ENCODE peak calls at places on chromosomes 2 and 18, in eight cellular contexts. F is A549; R is T follicular helper cell; U is transverse colon; Z is cerebellar cortex; H is GM13977; O is H9; B is CD8-positive, alpha-beta T cell. P is an unnamed sample.

GRCh38 chr2:199018826-199019225 is 438.9 kb downstream of the SATB2 start:
- DNase-seq in F (no peak), R (no peak), U (no peak), Z (no peak), H (no peak), O (no peak), B (no peak), P (no peak)

GRCh38 chr2:27730249-27730648 is 41.3 kb upstream of the MRPL33 start:
- DNase-seq in F (no peak), R (no peak), U (no peak), Z (no peak), H (no peak), O (no peak), B (no peak), P (no peak)

GRCh38 chr2:189421644-189422043 is 19.6 kb upstream of the WDR75 start:
- DNase-seq in F (peak), R (no peak), U (no peak), Z (no peak), H (no peak), O (no peak), B (no peak), P (no peak)

GRCh38 chr2:97706112-97706511 is 7.3 kb upstream of the ZAP70 start:
- DNase-seq in F (no peak), R (no peak), U (no peak), Z (no peak), H (no peak), O (peak), B (no peak), P (no peak)

GRCh38 chr2:157890960-157891629 is 15.0 kb upstream of the ACVR1 start:
- DNase-seq in F (no peak), R (no peak), U (no peak), Z (no peak), H (no peak), O (no peak), B (no peak), P (no peak)

GRCh38 chr18:59029663-59030421 is 109.8 kb upstream of the SEC11C start:
- DNase-seq in F (no peak), R (no peak), U (no peak), Z (peak), H (no peak), O (no peak), B (no peak), P (no peak)

GRCh38 chr2:186575302-186575701 is 14.6 kb upstream of the ITGAV start:
- DNase-seq in F (peak), R (no peak), U (no peak), Z (peak), H (no peak), O (no peak), B (no peak), P (peak)

GRCh38 chr2:238573065-238573778 is 146.5 kb downstream of the ASB1 start:
- DNase-seq in F (peak), R (no peak), U (no peak), Z (no peak), H (peak), O (peak), B (no peak), P (peak)

GRCh38 chr18:59493019-59493418 is 134.0 kb upstream of the LMAN1 start:
- DNase-seq in F (no peak), R (no peak), U (no peak), Z (no peak), H (no peak), O (no peak), B (no peak), P (no peak)

GRCh38 chr2:219459460-219460311 is 25.0 kb downstream of the SPEG start:
- DNase-seq in F (peak), R (no peak), U (peak), Z (peak), H (peak), O (peak), B (peak), P (peak)

GRCh38 chr2:10536569-10537133 is 88.5 kb upstream of the ODC1 start:
- DNase-seq in F (peak), R (no peak), U (no peak), Z (no peak), H (no peak), O (no peak), B (no peak), P (peak)

GRCh38 chr2:99067871-99068270 is 73.6 kb upstream of the C2orf15 start:
- DNase-seq in F (no peak), R (no peak), U (no peak), Z (no peak), H (no peak), O (no peak), B (no peak), P (peak)

GRCh38 chr2:46284812-46285211 is 12.4 kb upstream of the EPAS1 start:
- DNase-seq in F (no peak), R (no peak), U (no peak), Z (no peak), H (no peak), O (no peak), B (no peak), P (no peak)

GRCh38 chr2:241039416-241039815 is 41.0 kb downstream of the SNED1 start:
- DNase-seq in F (no peak), R (no peak), U (no peak), Z (no peak), H (no peak), O (no peak), B (no peak), P (no peak)

GRCh38 chr2:37568565-37568964 is 102.9 kb downstream of the CDC42EP3 start:
- DNase-seq in F (no peak), R (no peak), U (no peak), Z (no peak), H (no peak), O (no peak), B (no peak), P (no peak)

GRCh38 chr18:10441472-10441871 is 13.0 kb upstream of the APCDD1 start:
- DNase-seq in F (no peak), R (no peak), U (no peak), Z (no peak), H (no peak), O (no peak), B (no peak), P (no peak)

GRCh38 chr18:44170208-44170880 is 510.3 kb upstream of the SETBP1 start:
- DNase-seq in F (no peak), R (no peak), U (no peak), Z (no peak), H (no peak), O (no peak), B (no peak), P (no peak)

GRCh38 chr2:11669454-11670291 is at the start of gene NTSR2:
- DNase-seq in F (peak), R (no peak), U (peak), Z (no peak), H (peak), O (peak), B (no peak), P (peak)

GRCh38 chr2:145076085-145076484 is 556.2 kb upstream of the ZEB2 start:
- DNase-seq in F (no peak), R (no peak), U (no peak), Z (no peak), H (no peak), O (no peak), B (no peak), P (no peak)

GRCh38 chr2:163364736-163365135 is 371.1 kb downstream of the FIGN start:
- DNase-seq in F (no peak), R (no peak), U (no peak), Z (no peak), H (no peak), O (no peak), B (no peak), P (peak)

GRCh38 chr2:108571262-108571661 is 37.0 kb downstream of the LIMS1 start:
- DNase-seq in F (no peak), R (no peak), U (no peak), Z (no peak), H (no peak), O (no peak), B (no peak), P (no peak)

GRCh38 chr2:44928660-44929471 is 12.6 kb upstream of the SIX3 start:
- DNase-seq in F (no peak), R (no peak), U (no peak), Z (no peak), H (peak), O (peak), B (no peak), P (no peak)

GRCh38 chr2:166934817-166935216 is 46.5 kb downstream of the XIRP2 start:
- DNase-seq in F (no peak), R (no peak), U (no peak), Z (no peak), H (no peak), O (no peak), B (no peak), P (no peak)

GRCh38 chr18:62071071-62071470 is 115.8 kb downstream of the PIGN start:
- DNase-seq in F (no peak), R (no peak), U (no peak), Z (no peak), H (no peak), O (no peak), B (no peak), P (no peak)

GRCh38 chr2:24021122-24021998 is 11.5 kb downstream of the MFSD2B start:
- DNase-seq in F (peak), R (no peak), U (peak), Z (peak), H (no peak), O (peak), B (no peak), P (peak)

GRCh38 chr2:47946593-47946992 is 40.3 kb upstream of the FBXO11 start:
- DNase-seq in F (no peak), R (no peak), U (no peak), Z (no peak), H (no peak), O (no peak), B (no peak), P (no peak)

GRCh38 chr2:225697936-225698335 is 298.4 kb downstream of the NYAP2 start:
- DNase-seq in F (no peak), R (no peak), U (no peak), Z (no peak), H (no peak), O (no peak), B (no peak), P (no peak)

GRCh38 chr2:27134781-27135470 is 490 bp upstream of the PREB start:
- DNase-seq in F (no peak), R (no peak), U (no peak), Z (no peak), H (no peak), O (no peak), B (no peak), P (no peak)

GRCh38 chr18:61991201-61991600 is 98.4 kb upstream of the RNF152 start:
- DNase-seq in F (no peak), R (no peak), U (no peak), Z (peak), H (no peak), O (no peak), B (no peak), P (no peak)

GRCh38 chr2:151200844-151201243 is 60.8 kb downstream of the RBM43 start:
- DNase-seq in F (no peak), R (no peak), U (no peak), Z (no peak), H (no peak), O (no peak), B (no peak), P (no peak)

GRCh38 chr2:60742419-60742818 is 13.6 kb upstream of the PAPOLG start:
- DNase-seq in F (no peak), R (no peak), U (no peak), Z (no peak), H (no peak), O (no peak), B (no peak), P (no peak)

GRCh38 chr2:3626118-3626816 is 31.4 kb downstream of the COLEC11 start:
- DNase-seq in F (no peak), R (no peak), U (no peak), Z (no peak), H (no peak), O (peak), B (no peak), P (no peak)

GRCh38 chr2:43469094-43469493 is 126.7 kb downstream of the THADA start:
- DNase-seq in F (no peak), R (no peak), U (no peak), Z (no peak), H (no peak), O (no peak), B (no peak), P (no peak)

GRCh38 chr2:135913726-135914365 is 37.6 kb upstream of the MCM6 start:
- DNase-seq in F (peak), R (peak), U (no peak), Z (peak), H (peak), O (no peak), B (peak), P (peak)

GRCh38 chr2:129024796-129025195 is 706.1 kb upstream of the HS6ST1 start:
- DNase-seq in F (no peak), R (no peak), U (no peak), Z (no peak), H (no peak), O (no peak), B (no peak), P (no peak)

GRCh38 chr2:236632295-236633218 is 62.9 kb downstream of the ACKR3 start:
- DNase-seq in F (no peak), R (no peak), U (no peak), Z (no peak), H (no peak), O (peak), B (no peak), P (no peak)

GRCh38 chr2:144274131-144274530 is 245.8 kb downstream of the ZEB2 start:
- DNase-seq in F (no peak), R (no peak), U (no peak), Z (no peak), H (no peak), O (no peak), B (no peak), P (no peak)